ENCODE peak calls at places on chromosomes 4 and X, in seven cellular contexts. Z is tibial artery, Y is tibial nerve, A is endodermal cell, H is psoas muscle, C is lower lobe of right lung, T is fibroblast of lung. S is an unnamed sample.

GRCh38 chr4:663438-664428 is 10.3 kb downstream of the ATP5ME start:
- DNase-seq in Z (no peak), Y (no peak), A (peak; percentile 89), H (peak; percentile 61), C (peak; percentile 86), T (no peak), S (peak; percentile 82)

GRCh38 chr4:8723222-8723980 is 130.8 kb downstream of the CPZ start:
- DNase-seq in Z (peak; percentile 52), Y (no peak), A (peak; percentile 41), H (no peak), C (peak; percentile 20), T (no peak), S (no peak)

GRCh38 chr4:139470997-139471665 is 17.2 kb downstream of the RAB33B start:
- DNase-seq in Z (no peak), Y (no peak), A (no peak), H (no peak), C (peak; percentile 48), T (no peak), S (no peak)

GRCh38 chr4:67700119-67700873 is 659 bp downstream of the UBA6 start:
- DNase-seq in Z (no peak), Y (no peak), A (no peak), H (no peak), C (no peak), T (peak; percentile 17), S (no peak)

GRCh38 chrX:37701588-37701987 is 16.0 kb downstream of the XK start:
- DNase-seq in Z (no peak), Y (no peak), A (peak; percentile 53), H (peak; percentile 28), C (no peak), T (no peak), S (peak; percentile 13)

GRCh38 chr4:18566970-18567799 is 545.6 kb upstream of the LCORL start:
- DNase-seq in Z (no peak), Y (no peak), A (no peak), H (no peak), C (no peak), T (no peak), S (no peak)

GRCh38 chr4:184168406-184169019 is 49.2 kb downstream of the ENPP6 start:
- DNase-seq in Z (peak; percentile 79), Y (peak; percentile 64), A (peak; percentile 95), H (peak; percentile 71), C (peak; percentile 83), T (peak; percentile 62), S (peak; percentile 85)

GRCh38 chrX:129462707-129463106 is 60.6 kb downstream of the SMARCA1 start:
- DNase-seq in Z (no peak), Y (no peak), A (no peak), H (no peak), C (no peak), T (no peak), S (no peak)

GRCh38 chrX:101206471-101206870 is 13.1 kb upstream of the DRP2 start:
- DNase-seq in Z (no peak), Y (no peak), A (no peak), H (no peak), C (no peak), T (peak; percentile 63), S (no peak)

GRCh38 chr4:129138762-129139496 is 43.0 kb downstream of the C4orf33 start:
- DNase-seq in Z (no peak), Y (no peak), A (peak; percentile 52), H (no peak), C (no peak), T (no peak), S (no peak)

GRCh38 chr4:87051121-87051713 is 116.4 kb downstream of the AFF1 start:
- DNase-seq in Z (no peak), Y (no peak), A (no peak), H (no peak), C (no peak), T (peak; percentile 48), S (no peak)

GRCh38 chr4:12633058-12633651 is 851.0 kb downstream of the RAB28 start:
- DNase-seq in Z (peak; percentile 69), Y (peak; percentile 79), A (peak; percentile 97), H (peak; percentile 51), C (peak; percentile 73), T (peak; percentile 65), S (peak; percentile 70)

GRCh38 chr4:114417214-114417613 is 181.4 kb upstream of the UGT8 start:
- DNase-seq in Z (no peak), Y (no peak), A (no peak), H (no peak), C (no peak), T (no peak), S (no peak)

GRCh38 chr4:62093735-62094134 is 893.6 kb downstream of the ADGRL3 start:
- DNase-seq in Z (no peak), Y (no peak), A (no peak), H (no peak), C (no peak), T (no peak), S (no peak)

GRCh38 chr4:31366041-31366440 is 645.9 kb downstream of the PCDH7 start:
- DNase-seq in Z (no peak), Y (no peak), A (no peak), H (no peak), C (no peak), T (peak; percentile 9), S (no peak)

GRCh38 chr4:181959121-181959520 is 284.1 kb upstream of the TENM3 start:
- DNase-seq in Z (no peak), Y (no peak), A (no peak), H (no peak), C (no peak), T (peak; percentile 57), S (peak; percentile 47)

GRCh38 chrX:46959985-46960700 is 47.9 kb downstream of the JADE3 start:
- DNase-seq in Z (no peak), Y (no peak), A (no peak), H (no peak), C (no peak), T (no peak), S (no peak)

GRCh38 chr4:165345663-165346417 is 18.4 kb downstream of the MSMO1 start:
- DNase-seq in Z (no peak), Y (no peak), A (peak; percentile 52), H (no peak), C (no peak), T (no peak), S (no peak)

DNA sequence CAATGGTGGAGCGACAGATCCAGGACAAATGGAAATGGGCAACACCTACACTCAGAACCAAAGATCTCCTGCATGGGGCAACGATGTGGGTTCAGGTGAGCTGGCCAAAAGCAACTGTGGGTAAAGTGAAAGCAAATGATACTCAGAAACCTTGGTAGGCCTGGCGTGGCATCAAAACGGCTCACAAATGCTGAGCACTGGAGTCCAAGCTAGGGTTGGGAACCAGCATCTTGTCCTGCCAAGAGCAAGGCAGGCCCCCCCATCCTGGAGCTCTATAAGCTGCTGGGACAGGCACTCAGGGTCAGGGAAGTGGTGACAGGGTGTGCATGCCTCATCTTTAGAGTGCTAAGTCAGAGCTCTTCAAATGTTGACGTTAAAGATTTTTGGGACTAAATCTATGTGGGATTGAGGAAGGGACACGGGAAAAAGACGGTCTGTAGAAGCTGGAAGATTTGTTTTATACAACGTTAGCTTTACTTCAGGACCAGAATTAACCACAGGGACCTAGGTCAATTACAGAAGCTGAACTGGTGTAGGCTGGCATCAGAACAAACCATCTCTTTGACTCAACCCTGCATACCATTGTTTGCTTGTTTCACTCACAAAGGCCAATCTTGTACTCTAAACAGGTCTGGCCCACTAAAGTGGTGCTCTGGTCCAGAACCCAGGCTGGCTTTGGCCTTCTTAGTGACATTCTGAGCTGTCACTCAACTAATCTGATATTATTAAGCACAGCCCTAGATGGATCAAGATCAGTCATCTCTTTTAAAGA is 10.7 kb downstream of the ATP8A1 start:
- DNase-seq in Z (no peak), Y (no peak), A (no peak), H (no peak), C (no peak), T (no peak), S (no peak)
- H3K4me1 ChIP-seq in Z (no peaks in the 10 kb centered on the region), Y (peaks cover 8% of the 10 kb centered on the region), A (peaks cover 4% of the 10 kb centered on the region), H (peaks cover 67% of the 10 kb centered on the region), C (peaks cover 23% of the 10 kb centered on the region), T (no peaks in the 10 kb centered on the region), S (peaks cover 17% of the 10 kb centered on the region)

DNA sequence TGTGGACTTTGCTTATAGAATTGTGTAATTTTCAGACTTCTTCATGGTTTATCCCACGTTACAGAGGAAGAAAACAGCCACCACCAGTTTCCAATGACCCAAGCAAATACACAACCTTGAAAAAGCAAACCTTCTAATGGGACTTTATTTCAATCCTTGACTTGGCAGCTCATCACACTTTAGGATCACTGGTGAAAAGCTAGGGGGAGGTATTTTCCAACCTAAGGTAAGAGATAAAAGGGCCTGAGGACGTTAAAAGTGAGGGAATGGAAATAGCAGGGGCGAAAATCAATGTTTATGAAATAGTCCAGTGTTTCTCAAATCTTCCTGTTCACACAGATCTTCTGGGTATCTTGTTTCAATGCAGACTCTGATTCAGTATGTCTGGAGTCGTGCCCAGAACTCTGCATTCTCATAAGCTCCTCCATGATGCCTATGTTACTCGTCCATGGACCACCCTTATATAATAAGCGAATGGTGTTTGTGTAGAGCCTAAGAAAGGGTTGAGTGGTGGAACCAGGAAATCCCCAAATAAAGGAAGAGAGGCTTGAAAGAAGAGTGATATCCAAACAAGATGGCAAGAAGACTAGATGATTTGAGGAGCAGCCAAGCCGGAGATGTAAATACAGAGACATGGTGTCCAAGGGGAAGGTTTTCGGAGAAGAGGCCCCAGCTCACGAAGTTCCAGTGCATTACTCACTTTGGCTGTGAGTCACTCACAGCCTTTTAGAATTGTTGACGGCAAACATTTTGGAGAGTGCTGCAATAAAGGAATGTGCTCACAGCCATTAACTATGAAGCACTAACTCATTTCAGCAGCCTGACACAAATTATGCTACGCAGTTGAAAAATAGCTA is 215.6 kb upstream of the PPARGC1A start:
- DNase-seq in Z (no peak), Y (no peak), A (no peak), H (peak; percentile 26), C (no peak), T (peak; percentile 99), S (no peak)
- H3K4me3 ChIP-seq in Z (no peak overlapping the region), Y (no peak overlapping the region), A (no peak overlapping the region), H (no peak overlapping the region), C (no peak overlapping the region), T (no peak overlapping the region), S (no peak overlapping the region)

GRCh38 chr4:118749347-118749988 is 64.3 kb downstream of the METTL14 start:
- DNase-seq in Z (no peak), Y (no peak), A (no peak), H (no peak), C (no peak), T (no peak), S (no peak)
- H3K4me1 ChIP-seq in Z (peaks cover 21% of the 10 kb centered on the region), Y (peaks cover 64% of the 10 kb centered on the region), A (no peaks in the 10 kb centered on the region), H (peaks cover 32% of the 10 kb centered on the region), C (peaks cover 7% of the 10 kb centered on the region), T (peaks cover 8% of the 10 kb centered on the region), S (no peaks in the 10 kb centered on the region)

GRCh38 chrX:136909119-136909705 is 28.7 kb upstream of the RBMX start:
- DNase-seq in Z (peak; percentile 92), Y (peak; percentile 70), A (peak; percentile 89), H (peak; percentile 81), C (peak; percentile 82), T (peak; percentile 58), S (peak; percentile 83)

GRCh38 chrX:136907626-136908025 is 27.1 kb upstream of the RBMX start:
- DNase-seq in Z (no peak), Y (peak; percentile 34), A (no peak), H (no peak), C (no peak), T (no peak), S (no peak)

GRCh38 chrX:136909706-136910564 is 29.4 kb upstream of the RBMX start:
- DNase-seq in Z (peak; percentile 94), Y (peak; percentile 92), A (peak; percentile 91), H (peak; percentile 73), C (peak; percentile 80), T (peak; percentile 96), S (peak; percentile 77)

GRCh38 chrX:136906921-136907510 is 26.5 kb upstream of the RBMX start:
- DNase-seq in Z (no peak), Y (no peak), A (no peak), H (no peak), C (no peak), T (no peak), S (peak; percentile 46)

GRCh38 chrX:136910565-136911040 is 30.1 kb upstream of the RBMX start:
- DNase-seq in Z (no peak), Y (no peak), A (no peak), H (no peak), C (no peak), T (peak; percentile 36), S (no peak)
- H3K4me3 ChIP-seq in Z (peak overlapping the region; percentile 68), Y (peak overlapping the region; percentile 18), A (peak overlapping the region; percentile 87), H (peak overlapping the region; percentile 74), C (peak overlapping the region; percentile 75), T (peak overlapping the region; percentile 37), S (peak overlapping the region; percentile 78)